ENCODE peak calls at places on chromosomes 4 and X, in seven cellular contexts. Z, G, F, E, J, D and C are unnamed samples.

GRCh38 chrX:68433155-68433980 is at the start of gene OPHN1:
- DNase-seq in F (peak; percentile 71), E (peak; percentile 60), J (peak; percentile 84), Z (peak; percentile 10), G (peak; percentile 89), D (peak; percentile 78), C (peak; percentile 77)

GRCh38 chr4:153750197-153750817 is 9.5 kb downstream of the RNF175 start:
- DNase-seq in E (peak; percentile 69), G (no peak), D (peak; percentile 82), F (peak; percentile 77), Z (peak; percentile 53), J (peak; percentile 62), C (peak; percentile 77)

GRCh38 chr4:38621004-38621684 is 42.9 kb upstream of the KLF3 start:
- DNase-seq in Z (no peak), J (peak; percentile 63), E (peak; percentile 93), D (peak; percentile 83), G (no peak), F (no peak), C (peak; percentile 76)

GRCh38 chr4:14994242-14994641 is 8.0 kb upstream of the CPEB2 start:
- DNase-seq in J (peak; percentile 41), Z (no peak), D (peak; percentile 33), G (no peak), F (no peak), E (no peak), C (peak; percentile 21)

GRCh38 chr4:147964519-147964918 is 232.6 kb downstream of the ARHGAP10 start:
- DNase-seq in F (no peak), G (no peak), D (no peak), E (no peak), J (no peak), Z (no peak), C (no peak)

GRCh38 chrX:9995855-9996339 is 28.7 kb downstream of the CLDN34 start:
- DNase-seq in F (peak; percentile 69), Z (peak; percentile 79), E (peak; percentile 66), D (peak; percentile 88), G (no peak), J (peak; percentile 76), C (peak; percentile 84)

GRCh38 chrX:44244008-44244407 is 99.5 kb downstream of the EFHC2 start:
- DNase-seq in E (peak; percentile 3), G (no peak), D (peak; percentile 50), J (peak; percentile 32), Z (no peak), F (peak; percentile 44), C (peak; percentile 8)

GRCh38 chr4:174334628-174335027 is 50.9 kb downstream of the CEP44 start:
- DNase-seq in J (no peak), D (no peak), G (no peak), F (no peak), E (no peak), Z (no peak), C (no peak)

GRCh38 chr4:77002721-77003120 is 53.2 kb downstream of the SEPTIN11 start:
- DNase-seq in F (no peak), G (no peak), D (no peak), J (no peak), E (no peak), Z (no peak), C (no peak)

GRCh38 chrX:43557792-43558191 is 98.3 kb upstream of the MAOA start:
- DNase-seq in F (peak; percentile 42), Z (peak; percentile 52), G (no peak), E (peak; percentile 58), D (peak; percentile 74), J (peak; percentile 36), C (peak; percentile 34)

GRCh38 chr4:107578321-107578720 is 141.7 kb downstream of the PAPSS1 start:
- DNase-seq in F (no peak), J (no peak), G (no peak), Z (no peak), E (no peak), D (no peak), C (peak; percentile 25)